ENCODE peak calls at places on chromosomes 1 and 21, in six cellular contexts. One of them, this sample, is unnamed.

GRCh38 chr1:28104866-28105467 is 16.6 kb upstream of the EYA3 start:
- DNase-seq in Calu3: peak; percentile 70
- DNase-seq in cardiac fibroblast: peak; percentile 48
- DNase-seq in uterus: no peak
- DNase-seq in GM03348: peak; percentile 79
- DNase-seq in fibroblast of lung: peak; percentile 67
- DNase-seq in this sample: peak; percentile 43

GRCh38 chr1:228108055-228108690 is 926 bp downstream of the MRPL55 start:
- DNase-seq in fibroblast of lung: no peak
- DNase-seq in Calu3: no peak
- DNase-seq in GM03348: no peak
- DNase-seq in uterus: no peak
- DNase-seq in cardiac fibroblast: no peak
- DNase-seq in this sample: no peak

GRCh38 chr21:31711326-31711725 is 20.6 kb downstream of the SCAF4 start:
- DNase-seq in fibroblast of lung: no peak
- DNase-seq in uterus: no peak
- DNase-seq in cardiac fibroblast: no peak
- DNase-seq in GM03348: no peak
- DNase-seq in Calu3: no peak
- DNase-seq in this sample: no peak

GRCh38 chr1:55572878-55573734 is 357.9 kb upstream of the USP24 start:
- DNase-seq in uterus: no peak
- DNase-seq in fibroblast of lung: peak; percentile 93
- DNase-seq in cardiac fibroblast: no peak
- DNase-seq in GM03348: no peak
- DNase-seq in Calu3: peak; percentile 2
- DNase-seq in this sample: no peak

GRCh38 chr21:17915976-17916375 is 96.8 kb upstream of the C21orf91 start:
- DNase-seq in cardiac fibroblast: no peak
- DNase-seq in Calu3: no peak
- DNase-seq in uterus: no peak
- DNase-seq in fibroblast of lung: no peak
- DNase-seq in GM03348: no peak
- DNase-seq in this sample: no peak

GRCh38 chr1:32142446-32143301 is 34.8 kb downstream of the KPNA6 start:
- DNase-seq in uterus: peak; percentile 39
- DNase-seq in cardiac fibroblast: peak; percentile 85
- DNase-seq in fibroblast of lung: peak; percentile 77
- DNase-seq in GM03348: peak; percentile 89
- DNase-seq in Calu3: no peak
- DNase-seq in this sample: no peak

GRCh38 chr1:67908260-67908936 is 75.1 kb upstream of the GNG12 start:
- DNase-seq in GM03348: no peak
- DNase-seq in Calu3: no peak
- DNase-seq in cardiac fibroblast: no peak
- DNase-seq in fibroblast of lung: peak; percentile 12
- DNase-seq in uterus: no peak
- DNase-seq in this sample: no peak

GRCh38 chr1:212488436-212489283 is 55.9 kb downstream of the NENF start:
- DNase-seq in fibroblast of lung: peak; percentile 83
- DNase-seq in uterus: peak; percentile 86
- DNase-seq in cardiac fibroblast: peak; percentile 91
- DNase-seq in Calu3: peak; percentile 83
- DNase-seq in GM03348: peak; percentile 57
- DNase-seq in this sample: peak; percentile 83

GRCh38 chr1:241639653-241640148 is 468 bp downstream of the CHML start:
- DNase-seq in GM03348: peak; percentile 57
- DNase-seq in uterus: peak; percentile 26
- DNase-seq in fibroblast of lung: peak; percentile 41
- DNase-seq in cardiac fibroblast: no peak
- DNase-seq in Calu3: peak; percentile 49
- DNase-seq in this sample: peak; percentile 30

GRCh38 chr1:230926182-230926581 is 52.5 kb downstream of the TTC13 start:
- DNase-seq in fibroblast of lung: no peak
- DNase-seq in GM03348: no peak
- DNase-seq in uterus: no peak
- DNase-seq in Calu3: no peak
- DNase-seq in cardiac fibroblast: no peak
- DNase-seq in this sample: no peak

GRCh38 chr1:41726899-41727748 is 191.6 kb downstream of the HIVEP3 start:
- DNase-seq in Calu3: no peak
- DNase-seq in GM03348: no peak
- DNase-seq in uterus: no peak
- DNase-seq in fibroblast of lung: no peak
- DNase-seq in cardiac fibroblast: no peak
- DNase-seq in this sample: no peak

GRCh38 chr1:72434070-72434469 is 151.7 kb upstream of the NEGR1 start:
- DNase-seq in Calu3: no peak
- DNase-seq in fibroblast of lung: no peak
- DNase-seq in uterus: no peak
- DNase-seq in GM03348: no peak
- DNase-seq in cardiac fibroblast: no peak
- DNase-seq in this sample: no peak

GRCh38 chr1:150302338-150302737 is 8.7 kb downstream of the MRPS21 start:
- DNase-seq in cardiac fibroblast: no peak
- DNase-seq in GM03348: no peak
- DNase-seq in Calu3: no peak
- DNase-seq in fibroblast of lung: no peak
- DNase-seq in uterus: no peak
- DNase-seq in this sample: no peak

GRCh38 chr1:230794871-230795645 is 47.9 kb downstream of the CAPN9 start:
- DNase-seq in fibroblast of lung: no peak
- DNase-seq in GM03348: no peak
- DNase-seq in uterus: no peak
- DNase-seq in Calu3: no peak
- DNase-seq in cardiac fibroblast: no peak
- DNase-seq in this sample: no peak

GRCh38 chr1:167499657-167500056 is 18.7 kb downstream of the CD247 start:
- DNase-seq in fibroblast of lung: no peak
- DNase-seq in cardiac fibroblast: no peak
- DNase-seq in GM03348: no peak
- DNase-seq in uterus: no peak
- DNase-seq in Calu3: no peak
- DNase-seq in this sample: no peak

GRCh38 chr1:20521960-20522861 is 14.3 kb upstream of the MUL1 start:
- DNase-seq in Calu3: peak; percentile 76
- DNase-seq in uterus: peak; percentile 80
- DNase-seq in fibroblast of lung: peak; percentile 50
- DNase-seq in cardiac fibroblast: peak; percentile 84
- DNase-seq in GM03348: peak; percentile 85
- DNase-seq in this sample: peak; percentile 61